ENCODE peak calls at places on chromosomes 11 and 22, in ten cellular contexts. M, F, R, E, H, Q, Z, A, J and C are unnamed samples.

GRCh38 chr11:20097319-20098221 is 62.7 kb downstream of the DBX1 start:
- DNase-seq in R (no peak), J (no peak), H (peak), E (no peak), A (peak), Q (peak), Z (peak), F (no peak), M (no peak), C (no peak)

GRCh38 chr11:86676533-86677154 is 4.2 kb upstream of the ME3 start:
- DNase-seq in Z (peak), R (no peak), Q (peak), J (no peak), H (no peak), M (no peak), E (peak), A (no peak), F (no peak), C (no peak)

GRCh38 chr11:105265859-105266258 is 126.3 kb upstream of the CARD18 start:
- DNase-seq in Q (peak), F (no peak), J (no peak), Z (peak), R (no peak), H (peak), M (no peak), E (no peak), A (peak), C (no peak)

GRCh38 chr22:39444247-39444800 is 12.5 kb upstream of the MGAT3 start:
- DNase-seq in M (no peak), Z (peak), Q (no peak), E (no peak), J (no peak), A (no peak), H (no peak), F (no peak), R (no peak), C (no peak)

GRCh38 chr22:40273319-40273718 is 73.0 kb upstream of the ADSL start:
- DNase-seq in A (no peak), Z (no peak), E (no peak), M (no peak), R (no peak), J (no peak), F (no peak), Q (no peak), H (no peak), C (no peak)

GRCh38 chr11:32426819-32427615 is 8.3 kb downstream of the WT1 start:
- DNase-seq in F (no peak), E (peak), A (no peak), H (no peak), J (no peak), Z (no peak), M (no peak), Q (peak), R (no peak), C (no peak)

GRCh38 chr11:131253885-131254204 is 116.6 kb upstream of the NTM start:
- DNase-seq in J (no peak), R (no peak), F (no peak), H (no peak), A (peak), M (no peak), Z (no peak), E (peak), Q (no peak), C (no peak)

GRCh38 chr22:17565986-17566687 is 2.8 kb downstream of the SLC25A18 start:
- DNase-seq in A (no peak), M (no peak), Q (no peak), Z (no peak), H (no peak), J (no peak), F (no peak), R (no peak), E (no peak), C (no peak)

GRCh38 chr11:67542971-67543370 is 19.7 kb upstream of the CABP2 start:
- DNase-seq in F (no peak), J (no peak), E (peak), H (no peak), R (no peak), Q (no peak), A (no peak), M (no peak), Z (no peak), C (no peak)

GRCh38 chr11:122937978-122938377 is 43.7 kb downstream of the BSX start:
- DNase-seq in R (no peak), Z (no peak), Q (no peak), F (no peak), E (no peak), H (no peak), M (no peak), A (no peak), J (no peak), C (no peak)

GRCh38 chr11:66727883-66728759 is 895 bp downstream of the SPTBN2 start:
- DNase-seq in A (no peak), R (no peak), M (no peak), H (no peak), E (peak), F (no peak), Q (no peak), J (no peak), Z (no peak), C (peak)

GRCh38 chr11:9691865-9692264 is 28.0 kb downstream of the SWAP70 start:
- DNase-seq in A (peak), J (no peak), Q (no peak), H (no peak), E (no peak), Z (peak), M (no peak), R (no peak), F (no peak), C (no peak)

GRCh38 chr11:103601230-103601846 is 435.1 kb upstream of the DDI1 start:
- DNase-seq in Z (peak), R (no peak), J (no peak), H (peak), E (peak), F (no peak), Q (peak), A (peak), M (peak), C (no peak)

GRCh38 chr11:123682976-123683375 is 28.6 kb upstream of the SCN3B start:
- DNase-seq in F (no peak), E (no peak), H (no peak), Z (no peak), M (no peak), R (no peak), J (no peak), A (no peak), Q (no peak), C (no peak)

GRCh38 chr11:73152086-73152853 is 10.2 kb upstream of the FCHSD2 start:
- DNase-seq in J (no peak), R (peak), A (no peak), Q (no peak), M (no peak), H (no peak), Z (no peak), E (no peak), F (no peak), C (no peak)

GRCh38 chr22:29128891-29129643 is 56.2 kb downstream of the KREMEN1 start:
- DNase-seq in F (peak), E (no peak), J (no peak), M (no peak), R (no peak), H (peak), A (peak), Z (peak), Q (no peak), C (no peak)

GRCh38 chr11:108906826-108907225 is 242.0 kb downstream of the DDX10 start:
- DNase-seq in F (no peak), A (peak), R (no peak), E (no peak), H (peak), J (no peak), M (no peak), Z (peak), Q (no peak), C (no peak)

GRCh38 chr11:26507229-26507628 is 64.8 kb downstream of the MUC15 start:
- DNase-seq in Q (no peak), Z (no peak), M (no peak), R (no peak), H (no peak), A (no peak), E (no peak), F (no peak), J (no peak), C (no peak)

GRCh38 chr11:83011333-83012167 is 60.1 kb downstream of the RAB30 start:
- DNase-seq in J (no peak), M (no peak), A (no peak), Q (no peak), R (no peak), H (no peak), E (no peak), F (no peak), Z (no peak), C (no peak)

GRCh38 chr11:124612045-124612444 is 817 bp downstream of the PANX3 start:
- DNase-seq in R (no peak), A (no peak), Q (no peak), M (no peak), E (no peak), H (no peak), J (no peak), Z (no peak), F (no peak), C (no peak)

GRCh38 chr11:74138572-74138971 is 32.2 kb downstream of the C2CD3 start:
- DNase-seq in M (peak), Q (peak), R (no peak), F (no peak), A (peak), J (no peak), H (peak), E (no peak), Z (peak), C (no peak)

GRCh38 chr11:45444796-45445195 is 158.7 kb upstream of the SYT13 start:
- DNase-seq in F (no peak), M (no peak), A (no peak), J (no peak), R (no peak), Z (no peak), E (no peak), Q (no peak), H (no peak), C (no peak)

GRCh38 chr11:102560555-102561011 is 30.0 kb upstream of the MMP7 start:
- DNase-seq in Z (peak), Q (peak), H (peak), A (peak), M (peak), E (no peak), R (no peak), F (no peak), J (no peak), C (no peak)

GRCh38 chr11:104665631-104666030 is 232.6 kb downstream of the CASP12 start:
- DNase-seq in E (no peak), F (no peak), Q (peak), A (peak), R (no peak), J (no peak), Z (peak), H (peak), M (peak), C (no peak)

GRCh38 chr22:23264610-23265388 is 84.5 kb downstream of the BCR start:
- DNase-seq in Z (no peak), F (no peak), J (no peak), Q (no peak), R (no peak), E (no peak), H (no peak), A (no peak), M (no peak), C (no peak)

GRCh38 chr11:28535677-28536076 is 427.5 kb downstream of the METTL15 start:
- DNase-seq in A (no peak), R (no peak), E (no peak), Q (no peak), J (no peak), F (no peak), Z (no peak), M (no peak), H (no peak), C (no peak)

GRCh38 chr11:78300108-78300507 is 111.4 kb downstream of the USP35 start:
- DNase-seq in J (no peak), A (no peak), M (no peak), R (no peak), Z (no peak), F (no peak), Q (no peak), E (no peak), H (no peak), C (no peak)

GRCh38 chr11:100593321-100593720 is 93.8 kb upstream of the ARHGAP42 start:
- DNase-seq in M (peak), J (no peak), Z (no peak), R (no peak), A (peak), F (no peak), Q (no peak), H (no peak), E (no peak), C (no peak)

DNA sequence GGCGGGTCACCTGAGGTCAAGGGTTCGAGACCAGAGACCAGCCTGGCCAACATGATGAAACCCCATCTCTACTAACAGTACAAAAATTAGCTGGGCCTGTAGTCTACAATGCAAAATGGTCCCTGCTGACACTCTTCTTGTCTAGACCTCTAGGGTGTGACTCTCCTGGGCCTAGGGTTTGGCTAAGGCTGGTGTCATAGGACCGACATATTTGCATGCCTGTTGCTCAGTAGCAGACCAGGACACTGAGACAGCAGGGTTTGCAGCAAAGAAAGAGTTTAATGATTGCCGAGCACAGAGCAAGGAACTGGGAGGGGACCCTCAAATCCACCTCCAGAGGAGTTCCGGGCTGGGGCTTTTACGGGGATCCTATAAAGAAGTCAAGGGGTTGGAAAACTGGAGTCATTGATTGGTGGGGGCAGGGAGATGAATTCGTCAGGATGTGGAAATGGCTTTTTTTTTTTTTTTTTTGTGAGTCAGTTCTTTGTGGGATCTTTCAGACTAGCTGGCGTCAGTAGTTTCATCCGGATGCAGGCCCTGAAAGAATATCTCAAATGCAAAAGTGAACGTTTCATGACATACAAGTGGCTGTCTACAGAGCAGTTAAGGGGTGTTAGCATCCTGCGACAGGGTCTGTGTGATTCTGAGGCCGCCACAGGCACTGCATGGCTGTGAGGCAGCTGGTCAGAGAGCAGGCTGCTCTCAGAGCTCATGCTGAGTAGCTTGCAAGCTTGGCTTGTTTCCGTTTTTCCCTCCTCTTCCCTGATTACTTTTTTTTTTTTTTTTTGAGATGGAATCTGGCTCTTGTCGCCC is 27.2 kb upstream of the A4GALT start:
- DNase-seq in M (no peak), Q (peak), J (no peak), E (peak), R (no peak), Z (peak), H (peak), A (peak), F (no peak), C (no peak)
- TF ChIP-seq CTCF in M (no peak), Q (no peak), J (no peak), E (no peak), R (no peak), Z (no peak), H (no peak), A (no peak), F (no peak), C (no peak)

DNA sequence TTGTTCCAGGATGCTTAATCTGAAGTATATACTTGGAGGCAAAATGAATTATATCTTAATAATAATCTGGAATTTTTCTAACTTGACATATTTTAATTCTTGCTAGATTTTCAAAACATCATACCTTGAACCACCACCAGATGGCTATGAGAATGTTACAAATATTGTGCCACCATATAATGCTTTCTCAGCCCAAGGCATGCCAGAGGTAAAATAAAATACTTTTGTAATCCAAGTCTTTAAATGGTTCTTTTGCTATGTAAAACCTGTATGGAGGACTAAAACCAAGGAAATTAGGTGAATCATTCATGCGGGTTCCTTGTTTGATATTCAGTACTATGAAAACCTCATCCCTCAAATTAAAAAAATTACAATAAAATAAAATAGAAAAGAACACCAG is 14.4 kb downstream of the NAALAD2 start:
- DNase-seq in M (no peak), Q (no peak), R (no peak), F (no peak), A (no peak), H (no peak), E (no peak), Z (peak), J (no peak), C (no peak)
- TF ChIP-seq CTCF in M (no peak), Q (peak), R (no peak), F (no peak), A (peak), H (no peak), E (peak), Z (peak), J (no peak), C (no peak)

DNA sequence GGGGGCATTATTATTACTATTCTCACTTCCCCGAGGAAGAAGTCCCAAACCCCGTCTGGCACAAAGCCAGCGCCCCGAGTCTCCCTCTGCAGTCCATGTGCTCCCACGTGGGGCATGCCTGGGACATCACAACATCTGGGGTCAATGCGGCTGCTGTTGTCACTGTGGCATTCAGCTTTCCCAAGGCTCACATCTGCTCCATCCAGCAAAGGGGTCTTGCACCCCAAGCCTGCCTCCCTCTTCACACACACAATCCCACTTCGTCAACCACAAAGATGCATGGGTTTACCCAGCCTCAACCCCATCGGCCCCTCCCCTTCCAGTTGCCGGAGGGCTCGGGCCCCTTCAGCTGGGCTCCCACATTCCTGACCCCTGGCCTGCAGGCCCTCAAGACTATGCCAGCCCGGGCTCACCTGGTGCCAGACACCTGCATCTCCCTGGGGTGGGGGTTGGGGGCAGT is 23.5 kb upstream of the RTN4R start:
- DNase-seq in Q (no peak), R (no peak), Z (no peak), E (no peak), A (no peak), M (no peak), F (no peak), J (no peak), H (no peak), C (no peak)
- TF ChIP-seq CTCF in Q (no peak), R (no peak), Z (no peak), E (no peak), A (no peak), M (no peak), F (no peak), J (no peak), H (no peak), C (no peak)

GRCh38 chr11:1854949-1855885 is 2.3 kb downstream of the LSP1 start:
- DNase-seq in Z (no peak), R (no peak), E (no peak), A (no peak), M (no peak), F (no peak), Q (no peak), H (no peak), J (no peak), C (no peak)

GRCh38 chr11:1852885-1853284 is at the start of gene LSP1:
- DNase-seq in E (no peak), Z (no peak), H (no peak), M (no peak), R (no peak), A (no peak), J (no peak), Q (no peak), F (no peak), C (peak)

GRCh38 chr11:1854132-1854948 is 1.5 kb downstream of the LSP1 start:
- DNase-seq in R (no peak), Q (no peak), J (no peak), H (no peak), F (no peak), E (no peak), M (no peak), Z (no peak), A (no peak), C (peak)

GRCh38 chr11:1852271-1852877 is 510 bp upstream of the LSP1 start:
- DNase-seq in Q (no peak), M (no peak), F (no peak), A (no peak), R (no peak), J (no peak), Z (no peak), E (no peak), H (no peak), C (peak)

DNA sequence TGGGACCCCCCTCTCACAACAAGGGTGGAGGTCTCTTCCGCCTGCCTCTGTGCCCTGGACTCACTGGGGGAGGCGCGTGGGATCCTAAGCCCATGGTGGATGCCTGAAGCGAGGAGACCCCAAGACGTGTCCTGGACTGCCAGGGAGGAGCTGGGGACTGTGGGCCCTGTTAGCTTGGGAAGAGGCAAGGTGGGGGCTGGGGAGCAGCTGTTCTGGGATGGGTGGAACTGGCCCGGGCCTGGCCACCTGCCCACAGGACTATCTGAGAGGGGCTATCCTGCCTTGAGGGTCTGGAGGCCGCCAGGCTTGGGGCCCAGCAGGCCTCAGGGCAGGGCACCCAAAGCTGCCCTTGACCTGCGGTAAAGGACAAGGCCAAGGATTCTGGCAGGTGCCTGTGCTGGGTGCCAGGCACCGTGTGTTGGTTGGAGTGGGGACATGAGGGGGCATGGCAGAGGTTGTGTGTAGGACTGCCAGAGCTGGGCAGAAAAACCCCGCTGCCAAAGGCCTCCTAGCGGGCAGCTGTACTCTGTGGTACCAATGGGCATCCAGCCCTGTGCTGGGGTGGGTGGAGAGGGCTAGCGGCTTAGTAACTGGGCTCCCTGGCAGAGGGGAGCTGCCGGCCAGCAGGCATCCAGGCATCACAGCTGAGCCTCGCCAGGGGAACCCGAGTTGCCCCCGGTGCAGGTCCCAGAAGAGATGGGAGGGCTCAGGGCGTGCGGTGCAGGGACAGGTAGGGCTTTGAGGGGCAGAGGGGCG is 670 bp downstream of the LSP1 start:
- DNase-seq in Q (no peak), J (no peak), M (no peak), F (no peak), R (no peak), E (no peak), A (no peak), H (no peak), Z (no peak), C (no peak)
- TF ChIP-seq CTCF in Q (no peak), J (no peak), M (no peak), F (no peak), R (no peak), E (no peak), A (no peak), H (no peak), Z (no peak), C (no peak)